ENCODE peak calls at places on chromosome 1, in four cellular contexts. K is H54; Q is stimulated activated CD4-positive, alpha-beta T cell treated with anti-CD3 and anti-CD28 coated beads, Interleukin-15, amount 100 ng/mL, for 48 hours; O is naive B cell. S is an unnamed sample.

GRCh38 chr1:236033336-236033735 is 31.6 kb downstream of the NID1 start:
- DNase-seq in O (no peak), K (no peak), Q (no peak), S (no peak)

GRCh38 chr1:61950418-61950817 is 208.1 kb downstream of the PATJ start:
- DNase-seq in Q (no peak), O (no peak), K (no peak), S (peak)

GRCh38 chr1:31625180-31625514 is 7.7 kb downstream of the HCRTR1 start:
- DNase-seq in K (no peak), Q (no peak), O (no peak), S (no peak)

GRCh38 chr1:22635436-22635835 is 992 bp upstream of the C1QA start:
- DNase-seq in O (no peak), Q (no peak), K (no peak), S (no peak)

GRCh38 chr1:242811092-242811840 is 286.8 kb upstream of the PLD5 start:
- DNase-seq in K (no peak), O (no peak), Q (no peak), S (no peak)

GRCh38 chr1:111660204-111661150 is 40.9 kb downstream of the RAP1A start:
- DNase-seq in O (no peak), K (no peak), Q (no peak), S (peak)

GRCh38 chr1:162554258-162554657 is 7.3 kb upstream of the UAP1 start:
- DNase-seq in Q (no peak), K (no peak), O (no peak), S (no peak)

GRCh38 chr1:23759277-23759676 is 16.0 kb downstream of the ELOA start:
- DNase-seq in K (no peak), O (no peak), Q (no peak), S (peak)

GRCh38 chr1:112040891-112041740 is 51.6 kb upstream of the KCND3 start:
- DNase-seq in Q (no peak), K (no peak), O (no peak), S (no peak)

GRCh38 chr1:3707298-3707938 is 44.8 kb upstream of the CCDC27 start:
- DNase-seq in Q (no peak), K (no peak), O (no peak), S (no peak)

GRCh38 chr1:50973255-50973654 is 3.2 kb downstream of the CDKN2C start:
- DNase-seq in K (no peak), Q (no peak), O (no peak), S (peak)

GRCh38 chr1:28112388-28113311 is 24.2 kb upstream of the EYA3 start:
- DNase-seq in O (no peak), Q (no peak), K (peak), S (peak)

GRCh38 chr1:192559115-192560006 is 16.2 kb upstream of the RGS1 start:
- DNase-seq in O (no peak), Q (no peak), K (peak), S (peak)

GRCh38 chr1:229440821-229441537 is 7.1 kb upstream of the ACTA1 start:
- DNase-seq in Q (no peak), O (no peak), K (peak), S (peak)